ENCODE peak calls at places on chromosomes 1 and 21, in five cellular contexts. One of them, this sample, is unnamed.

GRCh38 chr1:5883129-5884048 is 108.8 kb downstream of the NPHP4 start:
- DNase-seq in AG09319: no peak
- DNase-seq in fibroblast of the aortic adventitia: no peak
- DNase-seq in A549: no peak
- DNase-seq in activated T-helper 1 cell treated with anti-CD3 and anti-CD28 coated beads, Interleukin-2, amount 50 U/mL, for 16 hours: no peak
- DNase-seq in this sample: no peak

GRCh38 chr1:4648657-4649056 is 5.8 kb upstream of the AJAP1 start:
- DNase-seq in AG09319: no peak
- DNase-seq in fibroblast of the aortic adventitia: no peak
- DNase-seq in A549: no peak
- DNase-seq in activated T-helper 1 cell treated with anti-CD3 and anti-CD28 coated beads, Interleukin-2, amount 50 U/mL, for 16 hours: no peak
- DNase-seq in this sample: no peak

GRCh38 chr1:39713557-39713956 is 22.3 kb upstream of the HPCAL4 start:
- DNase-seq in AG09319: no peak
- DNase-seq in fibroblast of the aortic adventitia: no peak
- DNase-seq in A549: no peak
- DNase-seq in activated T-helper 1 cell treated with anti-CD3 and anti-CD28 coated beads, Interleukin-2, amount 50 U/mL, for 16 hours: no peak
- DNase-seq in this sample: no peak

GRCh38 chr1:85450832-85451231 is 14.1 kb downstream of the DDAH1 start:
- DNase-seq in AG09319: no peak
- DNase-seq in fibroblast of the aortic adventitia: no peak
- DNase-seq in A549: no peak
- DNase-seq in activated T-helper 1 cell treated with anti-CD3 and anti-CD28 coated beads, Interleukin-2, amount 50 U/mL, for 16 hours: no peak
- DNase-seq in this sample: no peak

GRCh38 chr1:158124999-158125398 is 55.7 kb upstream of the CD1D start:
- DNase-seq in AG09319: peak; percentile 91
- DNase-seq in fibroblast of the aortic adventitia: peak; percentile 97
- DNase-seq in A549: peak; percentile 91
- DNase-seq in activated T-helper 1 cell treated with anti-CD3 and anti-CD28 coated beads, Interleukin-2, amount 50 U/mL, for 16 hours: peak; percentile 32
- DNase-seq in this sample: peak; percentile 84

GRCh38 chr1:26697978-26698849 is 2.4 kb downstream of the ARID1A start:
- DNase-seq in AG09319: peak; percentile 90
- DNase-seq in fibroblast of the aortic adventitia: peak; percentile 97
- DNase-seq in A549: peak; percentile 83
- DNase-seq in activated T-helper 1 cell treated with anti-CD3 and anti-CD28 coated beads, Interleukin-2, amount 50 U/mL, for 16 hours: no peak
- DNase-seq in this sample: peak; percentile 68

GRCh38 chr1:47796626-47797025 is 200.6 kb downstream of the TRABD2B start:
- DNase-seq in AG09319: no peak
- DNase-seq in fibroblast of the aortic adventitia: no peak
- DNase-seq in A549: no peak
- DNase-seq in activated T-helper 1 cell treated with anti-CD3 and anti-CD28 coated beads, Interleukin-2, amount 50 U/mL, for 16 hours: no peak
- DNase-seq in this sample: no peak

GRCh38 chr21:43354666-43355065 is 72.3 kb downstream of the SIK1 start:
- DNase-seq in AG09319: no peak
- DNase-seq in fibroblast of the aortic adventitia: no peak
- DNase-seq in A549: no peak
- DNase-seq in activated T-helper 1 cell treated with anti-CD3 and anti-CD28 coated beads, Interleukin-2, amount 50 U/mL, for 16 hours: no peak
- DNase-seq in this sample: no peak

GRCh38 chr1:6852136-6852890 is 67.1 kb downstream of the CAMTA1 start:
- DNase-seq in AG09319: no peak
- DNase-seq in fibroblast of the aortic adventitia: no peak
- DNase-seq in A549: no peak
- DNase-seq in activated T-helper 1 cell treated with anti-CD3 and anti-CD28 coated beads, Interleukin-2, amount 50 U/mL, for 16 hours: no peak
- DNase-seq in this sample: no peak

GRCh38 chr1:177650947-177651346 is 318.9 kb downstream of the SEC16B start:
- DNase-seq in AG09319: no peak
- DNase-seq in fibroblast of the aortic adventitia: no peak
- DNase-seq in A549: no peak
- DNase-seq in activated T-helper 1 cell treated with anti-CD3 and anti-CD28 coated beads, Interleukin-2, amount 50 U/mL, for 16 hours: no peak
- DNase-seq in this sample: no peak

GRCh38 chr1:78231894-78232293 is 186.1 kb downstream of the GIPC2 start:
- DNase-seq in AG09319: no peak
- DNase-seq in fibroblast of the aortic adventitia: no peak
- DNase-seq in A549: no peak
- DNase-seq in activated T-helper 1 cell treated with anti-CD3 and anti-CD28 coated beads, Interleukin-2, amount 50 U/mL, for 16 hours: no peak
- DNase-seq in this sample: no peak

GRCh38 chr1:236185687-236186086 is 43.3 kb downstream of the GPR137B start:
- DNase-seq in AG09319: no peak
- DNase-seq in fibroblast of the aortic adventitia: no peak
- DNase-seq in A549: no peak
- DNase-seq in activated T-helper 1 cell treated with anti-CD3 and anti-CD28 coated beads, Interleukin-2, amount 50 U/mL, for 16 hours: no peak
- DNase-seq in this sample: no peak

GRCh38 chr1:237638555-237638954 is 252.2 kb downstream of the ZP4 start:
- DNase-seq in AG09319: no peak
- DNase-seq in fibroblast of the aortic adventitia: no peak
- DNase-seq in A549: no peak
- DNase-seq in activated T-helper 1 cell treated with anti-CD3 and anti-CD28 coated beads, Interleukin-2, amount 50 U/mL, for 16 hours: no peak
- DNase-seq in this sample: no peak

GRCh38 chr21:34243562-34243961 is 120.2 kb upstream of the KCNE2 start:
- DNase-seq in AG09319: no peak
- DNase-seq in fibroblast of the aortic adventitia: peak; percentile 9
- DNase-seq in A549: peak; percentile 16
- DNase-seq in activated T-helper 1 cell treated with anti-CD3 and anti-CD28 coated beads, Interleukin-2, amount 50 U/mL, for 16 hours: no peak
- DNase-seq in this sample: no peak

GRCh38 chr1:6271554-6271953 is 10.7 kb upstream of the GPR153 start:
- DNase-seq in AG09319: no peak
- DNase-seq in fibroblast of the aortic adventitia: no peak
- DNase-seq in A549: no peak
- DNase-seq in activated T-helper 1 cell treated with anti-CD3 and anti-CD28 coated beads, Interleukin-2, amount 50 U/mL, for 16 hours: no peak
- DNase-seq in this sample: no peak

GRCh38 chr1:112297536-112297935 is 98.5 kb upstream of the CTTNBP2NL start:
- DNase-seq in AG09319: peak; percentile 2
- DNase-seq in fibroblast of the aortic adventitia: peak; percentile 8
- DNase-seq in A549: no peak
- DNase-seq in activated T-helper 1 cell treated with anti-CD3 and anti-CD28 coated beads, Interleukin-2, amount 50 U/mL, for 16 hours: no peak
- DNase-seq in this sample: no peak

GRCh38 chr1:16189921-16190499 is 22.4 kb downstream of the ARHGEF19 start:
- DNase-seq in AG09319: no peak
- DNase-seq in fibroblast of the aortic adventitia: no peak
- DNase-seq in A549: no peak
- DNase-seq in activated T-helper 1 cell treated with anti-CD3 and anti-CD28 coated beads, Interleukin-2, amount 50 U/mL, for 16 hours: no peak
- DNase-seq in this sample: no peak

GRCh38 chr1:85454214-85454613 is 10.7 kb downstream of the DDAH1 start:
- DNase-seq in AG09319: no peak
- DNase-seq in fibroblast of the aortic adventitia: peak; percentile 14
- DNase-seq in A549: no peak
- DNase-seq in activated T-helper 1 cell treated with anti-CD3 and anti-CD28 coated beads, Interleukin-2, amount 50 U/mL, for 16 hours: no peak
- DNase-seq in this sample: no peak

GRCh38 chr21:33859373-33860102 is 56.1 kb downstream of the ATP5PO start:
- DNase-seq in AG09319: no peak
- DNase-seq in fibroblast of the aortic adventitia: no peak
- DNase-seq in A549: no peak
- DNase-seq in activated T-helper 1 cell treated with anti-CD3 and anti-CD28 coated beads, Interleukin-2, amount 50 U/mL, for 16 hours: no peak
- DNase-seq in this sample: no peak

GRCh38 chr1:220368352-220369265 is 96.4 kb upstream of the RAB3GAP2 start:
- DNase-seq in AG09319: no peak
- DNase-seq in fibroblast of the aortic adventitia: no peak
- DNase-seq in A549: no peak
- DNase-seq in activated T-helper 1 cell treated with anti-CD3 and anti-CD28 coated beads, Interleukin-2, amount 50 U/mL, for 16 hours: no peak
- DNase-seq in this sample: no peak

GRCh38 chr1:169508432-169509338 is 22.9 kb upstream of the SLC19A2 start:
- DNase-seq in AG09319: no peak
- DNase-seq in fibroblast of the aortic adventitia: no peak
- DNase-seq in A549: no peak
- DNase-seq in activated T-helper 1 cell treated with anti-CD3 and anti-CD28 coated beads, Interleukin-2, amount 50 U/mL, for 16 hours: no peak
- DNase-seq in this sample: peak; percentile 6

GRCh38 chr21:34892196-34892595 is 156.9 kb downstream of the RUNX1 start:
- DNase-seq in AG09319: no peak
- DNase-seq in fibroblast of the aortic adventitia: peak; percentile 57
- DNase-seq in A549: no peak
- DNase-seq in activated T-helper 1 cell treated with anti-CD3 and anti-CD28 coated beads, Interleukin-2, amount 50 U/mL, for 16 hours: no peak
- DNase-seq in this sample: no peak

GRCh38 chr1:40405812-40406211 is 32.3 kb downstream of the SMAP2 start:
- DNase-seq in AG09319: no peak
- DNase-seq in fibroblast of the aortic adventitia: no peak
- DNase-seq in A549: no peak
- DNase-seq in activated T-helper 1 cell treated with anti-CD3 and anti-CD28 coated beads, Interleukin-2, amount 50 U/mL, for 16 hours: no peak
- DNase-seq in this sample: no peak

GRCh38 chr1:170967042-170967910 is 31.9 kb downstream of the MROH9 start:
- DNase-seq in AG09319: peak; percentile 18
- DNase-seq in fibroblast of the aortic adventitia: peak; percentile 71
- DNase-seq in A549: peak; percentile 33
- DNase-seq in activated T-helper 1 cell treated with anti-CD3 and anti-CD28 coated beads, Interleukin-2, amount 50 U/mL, for 16 hours: no peak
- DNase-seq in this sample: peak; percentile 2

GRCh38 chr1:19949016-19949415 is 25.6 kb upstream of the PLA2G2E start:
- DNase-seq in AG09319: peak; percentile 15
- DNase-seq in fibroblast of the aortic adventitia: peak; percentile 75
- DNase-seq in A549: peak; percentile 41
- DNase-seq in activated T-helper 1 cell treated with anti-CD3 and anti-CD28 coated beads, Interleukin-2, amount 50 U/mL, for 16 hours: no peak
- DNase-seq in this sample: no peak

This sample was measured in CD4-positive, CD25-positive, alpha-beta regulatory T cell.